ENCODE peak calls at places on chromosomes 13 and 19, in five cellular contexts. X, U, G, M and Z are unnamed samples. For H3K4me1, the result is how much of the 10 kb centered on the place peaks cover.

GRCh38 chr13:28548872-28549271 is 53.9 kb upstream of the FLT1 start:
- DNase-seq in X (peak), U (no peak), G (no peak), M (no peak), Z (no peak)

GRCh38 chr13:50123862-50124535 is 108.8 kb downstream of the KCNRG start:
- DNase-seq in X (peak), U (peak), G (peak), M (peak), Z (peak)

GRCh38 chr13:98482476-98483444 is 94.1 kb downstream of the STK24 start:
- DNase-seq in X (peak), U (no peak), G (peak), M (peak), Z (peak)

GRCh38 chr13:35764359-35765015 is 288.0 kb upstream of the MAB21L1 start:
- DNase-seq in X (no peak), U (no peak), G (no peak), M (peak), Z (peak)

GRCh38 chr13:57582032-57582431 is 49.5 kb upstream of the PCDH17 start:
- DNase-seq in X (peak), U (no peak), G (no peak), M (no peak), Z (no peak)

GRCh38 chr13:102597029-102598015 is 536 bp downstream of the TPP2 start:
- DNase-seq in X (peak), U (peak), G (peak), M (peak), Z (peak)

GRCh38 chr13:33150662-33151061 is 134.4 kb downstream of the KL start:
- DNase-seq in X (no peak), U (no peak), G (no peak), M (no peak), Z (no peak)

GRCh38 chr13:43905435-43906031 is 25.8 kb downstream of the LACC1 start:
- DNase-seq in X (peak), U (peak), G (no peak), M (peak), Z (peak)

GRCh38 chr19:34217952-34218817 is 36.2 kb upstream of the GARRE1 start:
- DNase-seq in X (no peak), U (peak), G (no peak), M (peak), Z (peak)

GRCh38 chr13:25948910-25949309 is 102.9 kb downstream of the SHISA2 start:
- DNase-seq in X (no peak), U (no peak), G (no peak), M (peak), Z (no peak)

GRCh38 chr19:14433454-14434156 is 499 bp downstream of the PKN1 start:
- DNase-seq in X (no peak), U (peak), G (no peak), M (no peak), Z (peak)

GRCh38 chr13:28324181-28324789 is 170.6 kb downstream of the FLT1 start:
- DNase-seq in X (peak), U (peak), G (no peak), M (peak), Z (peak)

GRCh38 chr13:27920677-27921420 is 1.0 kb downstream of the PDX1 start:
- DNase-seq in X (peak), U (no peak), G (no peak), M (no peak), Z (peak)

GRCh38 chr13:46057251-46058015 is 4.9 kb upstream of the ZC3H13 start:
- DNase-seq in X (peak), U (no peak), G (no peak), M (no peak), Z (peak)

GRCh38 chr13:23488442-23488841 is 54.9 kb upstream of the SACS start:
- DNase-seq in X (peak), U (no peak), G (no peak), M (peak), Z (peak)

GRCh38 chr13:62643799-62644484 is 1228.3 kb upstream of the PCDH20 start:
- DNase-seq in X (no peak), U (no peak), G (no peak), M (no peak), Z (no peak)

GRCh38 chr19:10478903-10479384 is 24.2 kb downstream of the KEAP1 start:
- DNase-seq in X (peak), U (peak), G (peak), M (peak), Z (peak)

GRCh38 chr13:71611292-71611691 is 255.7 kb downstream of the DACH1 start:
- DNase-seq in X (no peak), U (no peak), G (no peak), M (no peak), Z (no peak)

GRCh38 chr13:45191874-45192273 is 9.0 kb downstream of the KCTD4 start:
- DNase-seq in X (no peak), U (no peak), G (no peak), M (no peak), Z (no peak)

GRCh38 chr19:1516395-1516753 is 3.6 kb upstream of the ADAMTSL5 start:
- DNase-seq in X (peak), U (no peak), G (no peak), M (no peak), Z (no peak)

GRCh38 chr13:25990801-25991200 is 61.0 kb downstream of the SHISA2 start:
- DNase-seq in X (peak), U (no peak), G (no peak), M (peak), Z (no peak)

GRCh38 chr19:16338470-16339360 is 14.1 kb downstream of the KLF2 start:
- DNase-seq in X (peak), U (peak), G (peak), M (peak), Z (peak)

GRCh38 chr19:55474269-55475265 is 1.9 kb upstream of the ZNF628 start:
- DNase-seq in X (peak), U (no peak), G (no peak), M (peak), Z (peak)

GRCh38 chr19:3801412-3802096 is 15.4 kb upstream of the MATK start:
- DNase-seq in X (peak), U (no peak), G (no peak), M (peak), Z (peak)

GRCh38 chr13:49356224-49356623 is 87.6 kb downstream of the CAB39L start:
- DNase-seq in X (no peak), U (no peak), G (no peak), M (peak), Z (peak)

GRCh38 chr13:37107868-37108267 is 2.4 kb upstream of the CSNK1A1L start:
- DNase-seq in X (no peak), U (no peak), G (no peak), M (no peak), Z (no peak)

GRCh38 chr19:17866312-17867012 is 5.3 kb upstream of the SLC5A5 start:
- DNase-seq in X (no peak), U (no peak), G (no peak), M (no peak), Z (no peak)

GRCh38 chr13:110819203-110820014 is 95.5 kb downstream of the ANKRD10 start:
- DNase-seq in X (peak), U (peak), G (peak), M (peak), Z (peak)

GRCh38 chr19:43316591-43317319 is 36.7 kb upstream of the CD177 start:
- DNase-seq in X (peak), U (no peak), G (no peak), M (peak), Z (peak)

GRCh38 chr19:54523403-54523802 is 20.8 kb downstream of the LAIR2 start:
- DNase-seq in X (no peak), U (no peak), G (no peak), M (peak), Z (peak)

GRCh38 chr19:41355035-41355434 is 1.3 kb upstream of the TGFB1 start:
- DNase-seq in X (no peak), U (no peak), G (no peak), M (no peak), Z (no peak)

GRCh38 chr19:41356984-41357739 is 3.4 kb upstream of the TGFB1 start:
- DNase-seq in X (no peak), U (no peak), G (no peak), M (no peak), Z (no peak)

GRCh38 chr19:41357746-41358145 is 4.0 kb upstream of the TGFB1 start:
- DNase-seq in X (no peak), U (no peak), G (no peak), M (no peak), Z (no peak)

GRCh38 chr19:41354343-41354974 is 737 bp upstream of the TGFB1 start:
- DNase-seq in X (no peak), U (no peak), G (no peak), M (no peak), Z (no peak)

GRCh38 chr19:41355802-41356201 is 2.1 kb upstream of the TGFB1 start:
- DNase-seq in X (no peak), U (no peak), G (no peak), M (no peak), Z (no peak)
- H3K4me1 ChIP-seq in X (under half), U (under half), G (under half), M (under half), Z (under half)

DNA sequence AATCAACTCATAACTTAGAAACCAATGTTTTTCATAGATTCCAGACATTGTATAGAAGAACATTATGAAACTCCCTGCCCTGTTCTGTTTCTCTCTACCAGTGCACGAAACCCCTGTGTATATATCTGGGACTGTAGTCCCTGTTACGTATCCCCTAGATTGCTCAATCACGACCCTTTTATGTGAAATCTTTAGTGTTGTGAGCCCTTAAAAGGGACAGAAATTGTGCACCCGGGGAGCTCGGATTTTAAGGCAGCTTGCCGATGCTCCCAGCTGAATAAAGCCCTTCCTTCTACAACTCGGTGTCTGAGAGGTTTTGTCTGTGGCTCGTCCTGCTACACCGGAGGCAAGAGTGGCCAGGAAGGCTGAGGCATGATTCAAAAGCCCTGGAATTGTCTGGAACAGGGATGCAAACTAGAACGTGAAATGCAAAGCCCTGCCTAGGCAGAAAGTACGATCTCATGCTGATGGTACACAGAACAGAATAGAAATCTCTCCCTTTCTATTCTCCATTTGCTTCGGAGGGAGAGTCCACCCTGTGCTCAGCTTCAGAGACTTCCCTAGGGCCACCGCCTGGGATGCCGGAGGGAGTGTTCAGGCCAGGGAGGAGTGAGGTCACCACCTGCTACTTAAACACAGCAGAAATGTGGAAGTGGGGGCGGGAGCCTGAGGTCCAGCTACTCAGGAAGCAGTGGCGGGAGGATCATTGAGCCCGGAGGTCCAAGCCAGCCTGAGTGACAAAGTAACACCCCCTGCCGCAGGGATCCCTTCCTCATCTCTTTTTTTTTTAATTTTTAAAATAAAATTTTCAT is 760 bp upstream of the ZNF888 start:
- DNase-seq in X (peak), U (no peak), G (peak), M (peak), Z (peak)
- H3K27ac ChIP-seq in X (no peak), U (peak), G (peak), M (peak), Z (peak)

GRCh38 chr19:46928951-46929350 is 68.2 kb downstream of the ARHGAP35 start:
- DNase-seq in X (no peak), U (no peak), G (no peak), M (no peak), Z (peak)
- H3K4me1 ChIP-seq in X (under half), U (under half), G (half or more), M (under half), Z (half or more)

GRCh38 chr19:12159773-12160414 is 3.0 kb upstream of the ZNF136 start:
- DNase-seq in X (no peak), U (peak), G (no peak), M (no peak), Z (no peak)

GRCh38 chr19:12162882-12163806 is at the start of gene ZNF136:
- DNase-seq in X (peak), U (peak), G (peak), M (peak), Z (peak)

GRCh38 chr19:12166596-12166995 is 3.7 kb downstream of the ZNF136 start:
- DNase-seq in X (no peak), U (no peak), G (no peak), M (peak), Z (peak)

GRCh38 chr19:12163841-12164240 is 945 bp downstream of the ZNF136 start:
- DNase-seq in X (no peak), U (no peak), G (no peak), M (peak), Z (peak)

GRCh38 chr19:12162513-12162881 is 399 bp upstream of the ZNF136 start:
- DNase-seq in X (no peak), U (no peak), G (no peak), M (no peak), Z (no peak)
- H3K27ac ChIP-seq in X (no peak), U (peak), G (peak), M (peak), Z (no peak)